ENCODE peak calls at places on chromosome 1, in eight cellular contexts. L is transverse colon, Y is pancreas, F is bronchial epithelial cell, O is tibial nerve, Q is left lung, T is BJ, U is ovary. Z is an unnamed sample.

GRCh38 chr1:151990058-151990855 is 3.4 kb downstream of the S100A10 start:
- DNase-seq in L (no peak), Q (no peak), Y (no peak), F (peak), T (no peak), O (no peak), U (no peak), Z (no peak)

GRCh38 chr1:29305943-29306342 is 69.6 kb downstream of the PTPRU start:
- DNase-seq in U (no peak), L (no peak), Y (no peak), T (no peak), F (no peak), Q (peak), O (no peak), Z (no peak)

GRCh38 chr1:61220531-61220930 is 138.2 kb downstream of the NFIA start:
- DNase-seq in O (no peak), L (no peak), T (no peak), U (no peak), Y (no peak), F (no peak), Q (no peak), Z (no peak)

GRCh38 chr1:9239622-9240401 is 5.2 kb downstream of the H6PD start:
- DNase-seq in T (no peak), Y (no peak), F (no peak), Q (peak), L (peak), O (peak), U (peak), Z (no peak)

GRCh38 chr1:9473032-9473792 is 66.1 kb upstream of the SLC25A33 start:
- DNase-seq in Q (peak), L (peak), Y (no peak), U (peak), T (peak), F (peak), O (peak), Z (no peak)

GRCh38 chr1:91120421-91120820 is 98.6 kb upstream of the ZNF644 start:
- DNase-seq in Q (no peak), L (peak), Y (no peak), T (no peak), F (no peak), U (no peak), O (peak), Z (no peak)

GRCh38 chr1:11741919-11742598 is 6.1 kb downstream of the AGTRAP start:
- DNase-seq in L (no peak), T (no peak), U (no peak), O (no peak), F (no peak), Y (no peak), Q (no peak), Z (no peak)

GRCh38 chr1:174266991-174267612 is 107.8 kb downstream of the RABGAP1L start:
- DNase-seq in T (no peak), L (no peak), F (no peak), Q (no peak), Y (no peak), O (no peak), U (no peak), Z (no peak)

GRCh38 chr1:228094432-228095016 is 8.6 kb downstream of the C1orf35 start:
- DNase-seq in U (no peak), L (peak), T (no peak), O (no peak), Q (no peak), F (no peak), Y (no peak), Z (no peak)

GRCh38 chr1:11893907-11894251 is 32.3 kb downstream of the KIAA2013 start:
- DNase-seq in O (peak), T (no peak), F (peak), L (peak), Q (peak), Y (peak), U (peak), Z (peak)

GRCh38 chr1:110615548-110616130 is 9.5 kb upstream of the KCNA2 start:
- DNase-seq in F (peak), Q (no peak), L (peak), T (no peak), U (peak), O (peak), Y (peak), Z (no peak)

GRCh38 chr1:89607888-89608626 is 24.9 kb upstream of the LRRC8C start:
- DNase-seq in F (peak), T (no peak), Y (no peak), U (no peak), L (no peak), O (no peak), Q (no peak), Z (no peak)

GRCh38 chr1:10104844-10105243 is 72.1 kb downstream of the UBE4B start:
- DNase-seq in O (no peak), L (no peak), Y (no peak), T (no peak), U (no peak), Q (no peak), F (no peak), Z (no peak)

GRCh38 chr1:165392634-165393571 is 36.4 kb upstream of the LMX1A start:
- DNase-seq in T (peak), L (peak), U (peak), O (peak), Q (peak), Y (peak), F (peak), Z (peak)

GRCh38 chr1:236394905-236395779 is 1.1 kb downstream of the EDARADD start:
- DNase-seq in O (no peak), Q (peak), T (no peak), U (no peak), F (peak), Y (peak), L (peak), Z (peak)

GRCh38 chr1:26233903-26234643 is at the start of gene CEP85:
- DNase-seq in U (peak), Y (peak), Q (peak), O (peak), L (peak), F (peak), T (peak), Z (peak)

GRCh38 chr1:107432108-107432507 is 291.3 kb downstream of the NTNG1 start:
- DNase-seq in L (no peak), F (no peak), Q (no peak), O (no peak), Y (no peak), T (no peak), U (no peak), Z (no peak)

GRCh38 chr1:61353797-61354406 is 271.5 kb downstream of the NFIA start:
- DNase-seq in F (no peak), O (no peak), Y (no peak), U (no peak), L (no peak), T (no peak), Q (no peak), Z (no peak)

GRCh38 chr1:161962094-161962887 is 61.4 kb downstream of the OLFML2B start:
- DNase-seq in L (no peak), O (no peak), Q (no peak), U (no peak), Y (no peak), T (no peak), F (peak), Z (no peak)

GRCh38 chr1:187408217-187409004 is 579.7 kb downstream of the PLA2G4A start:
- DNase-seq in Y (no peak), U (no peak), Q (no peak), O (no peak), L (no peak), T (no peak), F (peak), Z (no peak)

GRCh38 chr1:16236091-16236494 is 890 bp downstream of the CPLANE2 start:
- DNase-seq in U (no peak), Q (no peak), L (peak), O (no peak), Y (peak), T (no peak), F (peak), Z (no peak)
- TF ChIP-seq CTCF in U (no peak), Q (no peak), L (peak), O (no peak), Y (no peak), T (no peak), F (peak), Z (no peak)

DNA sequence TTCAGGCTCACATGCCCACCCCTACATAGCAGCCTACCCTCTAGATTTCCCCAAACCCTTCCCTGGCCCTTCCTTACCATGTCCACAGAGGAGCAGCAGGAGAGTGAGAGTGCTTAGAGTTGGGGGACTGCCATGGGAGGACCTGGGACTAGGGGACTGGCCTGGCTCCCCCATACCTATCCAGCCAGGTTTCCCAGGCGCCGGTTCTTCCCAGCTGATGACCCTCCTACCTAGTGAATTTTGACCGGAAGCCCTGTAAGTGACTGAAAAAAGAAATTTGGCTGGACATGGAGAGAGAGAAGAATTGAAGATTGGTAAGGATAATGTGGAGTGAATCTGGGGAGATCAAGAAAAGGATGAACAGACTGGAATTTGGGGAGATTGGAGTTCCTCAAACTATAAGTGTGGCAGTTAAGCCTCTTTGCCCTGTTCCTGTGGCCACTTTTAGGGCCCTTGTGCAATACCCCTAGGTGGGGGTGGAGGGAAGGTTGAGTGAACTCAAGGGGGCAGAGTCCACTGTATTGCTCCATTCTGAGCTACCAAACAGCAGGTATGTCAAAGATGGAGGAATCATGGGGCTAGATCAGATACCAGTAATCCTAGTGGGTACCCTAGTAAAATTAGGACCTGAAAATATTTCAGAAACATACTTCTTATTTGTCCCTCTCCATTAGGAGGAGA is 1.3 kb downstream of the HJV start:
- DNase-seq in L (no peak), O (no peak), Y (no peak), Q (no peak), U (no peak), T (no peak), F (no peak), Z (no peak)
- TF ChIP-seq CTCF in L (no peak), O (no peak), Y (no peak), Q (no peak), U (no peak), T (no peak), F (no peak), Z (no peak)

GRCh38 chr1:67214420-67215174 is 48.3 kb downstream of the IL23R start:
- DNase-seq in L (peak), Q (no peak), Y (no peak), F (peak), T (no peak), U (no peak), O (peak), Z (no peak)

GRCh38 chr1:67213164-67213563 is 46.9 kb downstream of the IL23R start:
- DNase-seq in Q (no peak), Y (no peak), F (peak), U (no peak), L (no peak), T (no peak), O (no peak), Z (no peak)

GRCh38 chr1:67208217-67208616 is 42.0 kb downstream of the IL23R start:
- DNase-seq in O (no peak), L (no peak), F (no peak), Q (no peak), Y (no peak), T (no peak), U (no peak), Z (no peak)

GRCh38 chr1:67213948-67214347 is 47.7 kb downstream of the IL23R start:
- DNase-seq in Y (no peak), T (no peak), L (no peak), U (no peak), F (no peak), Q (no peak), O (no peak), Z (no peak)

GRCh38 chr1:67211589-67212563 is 45.6 kb downstream of the IL23R start:
- DNase-seq in Q (no peak), O (peak), T (no peak), U (no peak), Y (no peak), L (peak), F (peak), Z (no peak)
- TF ChIP-seq CTCF in Q (peak), O (peak), T (peak), U (no peak), Y (peak), L (peak), F (peak), Z (peak)

GRCh38 chr1:114669562-114670082 is at the start of gene DENND2C:
- DNase-seq in U (no peak), Q (no peak), F (no peak), O (peak), Y (no peak), L (no peak), T (no peak), Z (no peak)
- TF ChIP-seq CTCF in U (no peak), Q (no peak), F (no peak), O (no peak), Y (no peak), L (no peak), T (peak), Z (no peak)

GRCh38 chr1:118485757-118486156 is 300.7 kb upstream of the SPAG17 start:
- DNase-seq in U (no peak), F (peak), T (no peak), Y (no peak), L (no peak), O (no peak), Q (no peak), Z (no peak)

GRCh38 chr1:118487091-118487490 is 302.1 kb upstream of the SPAG17 start:
- DNase-seq in Y (no peak), O (no peak), Q (no peak), L (no peak), T (no peak), F (peak), U (no peak), Z (no peak)

GRCh38 chr1:118483245-118484006 is 298.4 kb upstream of the SPAG17 start:
- DNase-seq in T (no peak), L (no peak), F (no peak), O (no peak), Q (no peak), Y (no peak), U (no peak), Z (no peak)

GRCh38 chr1:118486213-118486612 is 301.2 kb upstream of the SPAG17 start:
- DNase-seq in Y (no peak), O (no peak), U (no peak), F (peak), T (no peak), Q (no peak), L (no peak), Z (no peak)

DNA sequence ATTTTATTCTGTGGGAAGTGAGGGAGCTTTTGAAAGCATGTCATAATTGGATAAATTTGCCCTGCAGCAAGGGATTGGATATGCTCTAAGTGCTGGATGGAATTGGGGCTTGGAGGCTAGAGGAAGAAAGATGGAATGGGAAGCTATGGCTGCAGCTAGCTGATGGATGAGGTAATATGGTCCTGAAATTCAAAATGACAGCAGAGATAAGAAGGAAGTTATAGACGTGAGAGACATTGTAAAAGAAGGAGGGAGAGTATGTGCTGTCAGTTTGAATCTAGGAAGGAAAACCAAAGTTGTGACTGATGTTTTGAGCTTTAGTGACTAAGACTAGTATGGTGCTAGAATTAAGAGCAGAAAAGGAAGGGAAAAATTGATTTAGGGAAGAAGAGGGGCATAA is 299.9 kb upstream of the SPAG17 start:
- DNase-seq in L (no peak), O (no peak), Y (no peak), T (no peak), U (no peak), Q (no peak), F (no peak), Z (no peak)
- TF ChIP-seq CTCF in L (no peak), O (no peak), Y (no peak), T (no peak), U (no peak), Q (no peak), F (no peak), Z (no peak)

DNA sequence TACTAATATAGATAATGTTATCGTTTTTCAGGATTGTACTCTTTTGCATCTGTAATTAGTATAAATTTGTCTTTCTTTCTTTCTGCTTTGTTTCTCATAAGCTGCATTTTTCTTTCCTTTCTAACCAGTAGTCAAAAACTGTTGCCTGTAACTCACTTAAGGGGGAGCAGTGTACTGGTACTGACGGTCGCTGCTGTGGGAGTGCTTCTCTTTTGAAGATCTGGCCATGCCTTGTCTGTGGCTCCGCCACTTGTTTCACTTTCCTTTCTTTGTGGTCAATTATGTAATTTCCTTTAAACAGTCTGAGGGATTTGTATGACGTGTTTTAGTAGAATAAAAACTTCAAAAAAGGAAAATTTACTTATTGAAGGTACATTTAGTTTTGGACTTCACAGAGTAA is 37.0 kb downstream of the MIA3 start:
- DNase-seq in U (no peak), Q (no peak), F (no peak), L (peak), Y (no peak), O (peak), T (no peak), Z (no peak)
- TF ChIP-seq CTCF in U (no peak), Q (no peak), F (no peak), L (no peak), Y (no peak), O (no peak), T (no peak), Z (no peak)

GRCh38 chr1:22291057-22291456 is 148.2 kb upstream of the WNT4 start:
- DNase-seq in T (no peak), Q (no peak), L (no peak), U (no peak), O (no peak), Y (no peak), F (no peak), Z (no peak)
- TF ChIP-seq CTCF in T (no peak), Q (no peak), L (no peak), U (no peak), O (no peak), Y (no peak), F (no peak), Z (no peak)

GRCh38 chr1:32362474-32363313 is at the start of the genes FAM229A and TSSK3:
- DNase-seq in T (no peak), Y (peak), L (no peak), O (no peak), U (no peak), F (no peak), Q (peak), Z (no peak)
- TF ChIP-seq CTCF in T (no peak), Y (no peak), L (no peak), O (no peak), U (no peak), F (no peak), Q (no peak), Z (no peak)

Z was measured in activated B cell treated with CpG ODN at 0.5 μM for 24 hours.